ENCODE peak calls at places on chromosome X, in five cellular contexts. J, E, O, H and D are unnamed samples.

GRCh38 chrX:112769034-112769433 is 71.6 kb downstream of the AMOT start:
- DNase-seq in E (no peak), J (peak), O (no peak), H (no peak), D (no peak)

GRCh38 chrX:148958896-148959295 is 458.5 kb downstream of the AFF2 start:
- DNase-seq in H (no peak), O (no peak), E (no peak), J (no peak), D (no peak)

GRCh38 chrX:126770179-126770578 is 49.4 kb upstream of the PRR32 start:
- DNase-seq in O (no peak), H (no peak), E (peak), J (no peak), D (no peak)

GRCh38 chrX:133335027-133335426 is 80.3 kb downstream of the GPC4 start:
- DNase-seq in J (peak), H (no peak), O (no peak), E (no peak), D (no peak)

GRCh38 chrX:9940397-9940796 is 26.8 kb upstream of the CLDN34 start:
- DNase-seq in H (peak), O (no peak), J (peak), E (no peak), D (no peak)

GRCh38 chrX:17581650-17582049 is 155.6 kb upstream of the SCML1 start:
- DNase-seq in E (no peak), O (no peak), H (no peak), J (no peak), D (no peak)

GRCh38 chrX:30920271-30920670 is 31.2 kb upstream of the TAB3 start:
- DNase-seq in E (no peak), H (no peak), O (no peak), J (no peak), D (no peak)

GRCh38 chrX:111823068-111823467 is 52.9 kb upstream of the TRPC5OS start:
- DNase-seq in E (peak), O (peak), J (peak), H (no peak), D (peak)

GRCh38 chrX:24684048-24684447 is 9.7 kb upstream of the POLA1 start:
- DNase-seq in E (no peak), O (no peak), H (no peak), J (no peak), D (no peak)
- H2BK12ac ChIP-seq in E (no peak), O (no peak), H (no peak), J (no peak), D (no peak)

DNA sequence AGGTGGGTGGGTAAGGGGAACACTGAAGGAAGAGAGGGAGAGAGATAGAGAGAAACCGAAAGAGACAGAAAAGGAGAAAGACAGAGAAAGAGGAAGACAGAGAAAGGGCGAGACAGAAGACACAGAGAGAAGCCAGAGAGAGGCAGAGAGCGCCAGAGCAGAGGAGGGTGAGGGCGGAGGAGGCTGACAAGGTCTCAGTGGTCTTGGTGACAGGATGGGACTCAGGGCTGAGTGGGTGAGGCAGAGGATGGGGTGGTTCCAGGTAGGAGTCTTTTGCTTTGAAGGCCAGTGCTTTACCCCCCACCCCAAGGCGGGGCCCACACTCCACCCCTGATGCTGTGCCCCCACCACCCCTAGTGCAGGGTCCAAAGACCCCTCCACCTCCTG is 1.1 kb downstream of the IQSEC2 start:
- DNase-seq in E (no peak), J (no peak), H (no peak), O (no peak), D (no peak)
- H3K14ac ChIP-seq in E (peak), J (peak), H (no peak), O (no peak), D (no peak)

DNA sequence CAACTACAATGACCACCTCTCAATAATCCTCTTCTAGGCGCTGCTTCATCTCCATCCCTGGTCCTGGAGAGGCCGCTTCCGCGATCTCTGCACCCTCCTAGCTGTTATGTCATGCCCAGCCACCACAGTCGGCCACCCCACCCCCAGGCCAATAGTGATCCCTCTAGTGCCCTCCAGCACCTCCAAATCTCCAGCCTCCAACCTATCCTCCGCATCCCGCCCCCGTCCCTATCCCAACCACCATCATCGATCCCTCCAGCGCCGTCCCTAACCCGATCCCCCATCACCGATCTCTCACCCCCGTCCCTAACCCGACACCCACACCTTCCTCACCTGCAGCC is 856 bp downstream of the NKRF start:
- DNase-seq in H (no peak), O (no peak), J (peak), E (no peak), D (no peak)
- H3K27ac ChIP-seq in H (no peak), O (no peak), J (no peak), E (no peak), D (no peak)

GRCh38 chrX:29082558-29082957 is 495.3 kb downstream of the IL1RAPL1 start:
- DNase-seq in O (no peak), J (no peak), H (no peak), E (no peak), D (no peak)
- H2BK12ac ChIP-seq in O (no peak), J (no peak), H (no peak), E (no peak), D (no peak)

GRCh38 chrX:134735015-134735414 is 76.7 kb upstream of the PLAC1 start:
- DNase-seq in E (no peak), J (no peak), H (no peak), O (no peak), D (no peak)
- H3K14ac ChIP-seq in E (no peak), J (no peak), H (no peak), O (no peak), D (no peak)

GRCh38 chrX:73944582-73944947 is 359.4 kb upstream of the ZCCHC13 start:
- DNase-seq in H (no peak), E (no peak), J (no peak), O (no peak), D (no peak)
- H3K27ac ChIP-seq in H (peak), E (no peak), J (peak), O (peak), D (peak)

GRCh38 chrX:109186939-109187338 is 294.9 kb downstream of the GUCY2F start:
- DNase-seq in E (no peak), O (no peak), J (no peak), H (no peak), D (no peak)
- H2BK12ac ChIP-seq in E (no peak), O (no peak), J (no peak), H (no peak), D (no peak)

GRCh38 chrX:13357925-13358324 is 38.1 kb upstream of the ATXN3L start:
- DNase-seq in H (no peak), J (peak), E (peak), O (no peak), D (no peak)
- H3K14ac ChIP-seq in H (no peak), J (no peak), E (no peak), O (no peak), D (no peak)